ENCODE peak calls at places on chromosomes 4 and X, in ten cellular contexts. Q, T, Z, A, J, V, X, K, L and F are unnamed samples.

GRCh38 chr4:5863461-5864113 is 29.3 kb downstream of the CRMP1 start:
- DNase-seq in Q (no peak), T (no peak), Z (no peak), A (no peak), J (no peak), V (peak), X (no peak), K (no peak), L (peak), F (no peak)

GRCh38 chrX:53333853-53334252 is 52.5 kb upstream of the IQSEC2 start:
- DNase-seq in Q (no peak), T (no peak), Z (no peak), A (no peak), J (no peak), V (no peak), X (no peak), K (no peak), L (no peak), F (no peak)

GRCh38 chr4:138035781-138036258 is 206.3 kb downstream of the SLC7A11 start:
- DNase-seq in Q (no peak), T (peak), Z (no peak), A (no peak), J (no peak), V (peak), X (no peak), K (no peak), L (peak), F (peak)

GRCh38 chrX:103464774-103465117 is 54.5 kb downstream of the RAB40A start:
- DNase-seq in Q (peak), T (peak), Z (peak), A (no peak), J (peak), V (peak), X (peak), K (peak), L (peak), F (peak)

GRCh38 chrX:50726296-50726695 is 87.7 kb downstream of the SHROOM4 start:
- DNase-seq in Q (no peak), T (no peak), Z (no peak), A (no peak), J (no peak), V (no peak), X (no peak), K (no peak), L (no peak), F (no peak)

GRCh38 chr4:174318829-174319764 is 35.4 kb downstream of the CEP44 start:
- DNase-seq in Q (no peak), T (peak), Z (no peak), A (no peak), J (no peak), V (peak), X (no peak), K (no peak), L (no peak), F (no peak)

GRCh38 chrX:130263016-130263415 is 5.7 kb downstream of the ZNF280C start:
- DNase-seq in Q (no peak), T (no peak), Z (no peak), A (no peak), J (no peak), V (no peak), X (no peak), K (no peak), L (no peak), F (no peak)

GRCh38 chr4:107625503-107625902 is 94.5 kb downstream of the PAPSS1 start:
- DNase-seq in Q (no peak), T (no peak), Z (no peak), A (no peak), J (no peak), V (no peak), X (no peak), K (no peak), L (no peak), F (no peak)

GRCh38 chr4:140099993-140100392 is 54.0 kb downstream of the MAML3 start:
- DNase-seq in Q (peak), T (peak), Z (peak), A (no peak), J (no peak), V (no peak), X (no peak), K (no peak), L (no peak), F (peak)

GRCh38 chr4:123234966-123235365 is 161.6 kb upstream of the SPRY1 start:
- DNase-seq in Q (no peak), T (no peak), Z (no peak), A (no peak), J (no peak), V (no peak), X (no peak), K (no peak), L (no peak), F (no peak)

GRCh38 chrX:73964607-73965006 is 339.4 kb upstream of the ZCCHC13 start:
- DNase-seq in Q (no peak), T (no peak), Z (no peak), A (no peak), J (no peak), V (no peak), X (no peak), K (no peak), L (no peak), F (no peak)

GRCh38 chr4:114807357-114807756 is 208.8 kb downstream of the UGT8 start:
- DNase-seq in Q (no peak), T (no peak), Z (no peak), A (no peak), J (no peak), V (no peak), X (no peak), K (no peak), L (no peak), F (no peak)

GRCh38 chr4:128292349-128292748 is 4.7 kb upstream of the PGRMC2 start:
- DNase-seq in Q (no peak), T (no peak), Z (no peak), A (no peak), J (no peak), V (no peak), X (no peak), K (no peak), L (no peak), F (no peak)

GRCh38 chr4:80409798-80410197 is 74.3 kb downstream of the CFAP299 start:
- DNase-seq in Q (no peak), T (no peak), Z (no peak), A (no peak), J (no peak), V (no peak), X (no peak), K (no peak), L (no peak), F (no peak)

GRCh38 chr4:98747659-98748091 is 89.3 kb upstream of the TSPAN5 start:
- DNase-seq in Q (no peak), T (no peak), Z (no peak), A (no peak), J (no peak), V (no peak), X (no peak), K (no peak), L (no peak), F (no peak)

GRCh38 chrX:105564536-105564935 is 257.8 kb upstream of the NRK start:
- DNase-seq in Q (no peak), T (no peak), Z (no peak), A (no peak), J (no peak), V (peak), X (no peak), K (no peak), L (no peak), F (no peak)

GRCh38 chr4:146340798-146341197 is 126.5 kb downstream of the REELD1 start:
- DNase-seq in Q (no peak), T (no peak), Z (no peak), A (no peak), J (no peak), V (peak), X (no peak), K (no peak), L (no peak), F (no peak)

GRCh38 chr4:133148690-133149363 is at the start of gene PCDH10:
- DNase-seq in Q (peak), T (peak), Z (peak), A (peak), J (peak), V (peak), X (no peak), K (peak), L (no peak), F (peak)

GRCh38 chr4:127586922-127587571 is 45.7 kb upstream of the INTU start:
- DNase-seq in Q (no peak), T (peak), Z (no peak), A (no peak), J (no peak), V (peak), X (no peak), K (no peak), L (peak), F (peak)

GRCh38 chr4:98733601-98734000 is 75.2 kb upstream of the TSPAN5 start:
- DNase-seq in Q (no peak), T (no peak), Z (no peak), A (no peak), J (no peak), V (no peak), X (no peak), K (no peak), L (no peak), F (no peak)

GRCh38 chr4:8725845-8726244 is 133.3 kb downstream of the CPZ start:
- DNase-seq in Q (no peak), T (no peak), Z (no peak), A (no peak), J (peak), V (no peak), X (no peak), K (peak), L (no peak), F (no peak)

GRCh38 chrX:15751160-15751819 is 13.2 kb downstream of the CA5B start:
- DNase-seq in Q (no peak), T (no peak), Z (no peak), A (no peak), J (no peak), V (peak), X (no peak), K (no peak), L (no peak), F (no peak)

GRCh38 chrX:71082253-71082652 is 13.4 kb upstream of the FOXO4 start:
- DNase-seq in Q (no peak), T (no peak), Z (no peak), A (no peak), J (no peak), V (no peak), X (no peak), K (no peak), L (no peak), F (no peak)

GRCh38 chr4:87497141-87497540 is 32.0 kb downstream of the SPARCL1 start:
- DNase-seq in Q (no peak), T (peak), Z (no peak), A (no peak), J (no peak), V (no peak), X (no peak), K (no peak), L (no peak), F (no peak)

GRCh38 chr4:6942238-6942800 is 32.7 kb downstream of the TBC1D14 start:
- DNase-seq in Q (no peak), T (no peak), Z (no peak), A (no peak), J (no peak), V (peak), X (peak), K (no peak), L (peak), F (no peak)

GRCh38 chr4:107757860-107758476 is 37.9 kb upstream of the PAPSS1 start:
- DNase-seq in Q (no peak), T (no peak), Z (no peak), A (no peak), J (no peak), V (peak), X (no peak), K (no peak), L (no peak), F (no peak)

GRCh38 chr4:38004887-38005286 is 44.7 kb downstream of the PTTG2 start:
- DNase-seq in Q (no peak), T (no peak), Z (no peak), A (no peak), J (no peak), V (no peak), X (no peak), K (no peak), L (no peak), F (no peak)

GRCh38 chr4:148261861-148262260 is 180.4 kb downstream of the NR3C2 start:
- DNase-seq in Q (no peak), T (no peak), Z (no peak), A (no peak), J (no peak), V (no peak), X (no peak), K (no peak), L (no peak), F (no peak)

GRCh38 chr4:110033994-110034393 is 121.3 kb downstream of the EGF start:
- DNase-seq in Q (peak), T (no peak), Z (no peak), A (no peak), J (no peak), V (no peak), X (no peak), K (no peak), L (no peak), F (no peak)